ENCODE peak calls at places on chromosome 11, in four cellular contexts. H is astrocyte of the cerebellum, R is lung, C is suprapubic skin. F is an unnamed sample.

GRCh38 chr11:119236891-119237290 is 30.8 kb downstream of the CBL start:
- DNase-seq in H (no peak), R (no peak), C (no peak), F (no peak)

GRCh38 chr11:82988936-82989627 is 82.6 kb downstream of the RAB30 start:
- DNase-seq in H (no peak), R (no peak), C (no peak), F (no peak)

GRCh38 chr11:113504586-113504985 is 29.4 kb upstream of the DRD2 start:
- DNase-seq in H (no peak), R (no peak), C (no peak), F (no peak)

GRCh38 chr11:17831883-17832282 is 97.3 kb downstream of the KCNC1 start:
- DNase-seq in H (no peak), R (no peak), C (no peak), F (no peak)

GRCh38 chr11:110367571-110367970 is 62.2 kb upstream of the FDX1 start:
- DNase-seq in H (no peak), R (no peak), C (no peak), F (no peak)

GRCh38 chr11:134372536-134372935 is 39.5 kb downstream of the B3GAT1 start:
- DNase-seq in H (no peak), R (no peak), C (peak), F (no peak)

GRCh38 chr11:74373382-74373781 is 24.9 kb downstream of the PGM2L1 start:
- DNase-seq in H (no peak), R (no peak), C (no peak), F (no peak)

GRCh38 chr11:118888398-118888797 is 4.7 kb downstream of the CXCR5 start:
- DNase-seq in H (no peak), R (no peak), C (no peak), F (peak)

GRCh38 chr11:66962247-66962646 is 4.1 kb upstream of the PC start:
- DNase-seq in H (no peak), R (no peak), C (no peak), F (no peak)

GRCh38 chr11:110891411-110891810 is 179.2 kb upstream of the ARHGAP20 start:
- DNase-seq in H (peak), R (no peak), C (no peak), F (no peak)

GRCh38 chr11:109000531-109000930 is 335.7 kb downstream of the DDX10 start:
- DNase-seq in H (no peak), R (no peak), C (no peak), F (no peak)

GRCh38 chr11:18379201-18379600 is 15.2 kb upstream of the LDHA start:
- DNase-seq in H (no peak), R (no peak), C (no peak), F (no peak)

GRCh38 chr11:127470485-127470884 is 469.9 kb upstream of the KIRREL3 start:
- DNase-seq in H (no peak), R (no peak), C (no peak), F (peak)

GRCh38 chr11:20154381-20154780 is 5.9 kb downstream of the DBX1 start:
- DNase-seq in H (no peak), R (no peak), C (no peak), F (no peak)

GRCh38 chr11:120715239-120715638 is 203.7 kb downstream of the GRIK4 start:
- DNase-seq in H (no peak), R (no peak), C (no peak), F (no peak)

GRCh38 chr11:123082977-123083376 is 21.0 kb upstream of the HSPA8 start:
- DNase-seq in H (no peak), R (no peak), C (no peak), F (no peak)

GRCh38 chr11:303359-303758 is 4.0 kb upstream of the IFITM5 start:
- DNase-seq in H (no peak), R (no peak), C (no peak), F (no peak)

GRCh38 chr11:5767056-5767455 is 13.0 kb downstream of the OR52N4 start:
- DNase-seq in H (no peak), R (no peak), C (no peak), F (no peak)

GRCh38 chr11:3014943-3015342 is 22.8 kb upstream of the NAP1L4 start:
- DNase-seq in H (no peak), R (no peak), C (no peak), F (no peak)

GRCh38 chr11:47766363-47767227 is 546 bp downstream of the FNBP4 start:
- DNase-seq in H (peak), R (peak), C (peak), F (peak)

GRCh38 chr11:133898031-133898769 is 52.9 kb upstream of the SPATA19 start:
- DNase-seq in H (no peak), R (no peak), C (peak), F (no peak)

GRCh38 chr11:34860518-34860917 is 55.7 kb downstream of the APIP start:
- DNase-seq in H (no peak), R (no peak), C (no peak), F (no peak)

GRCh38 chr11:126104420-126104819 is 41.8 kb upstream of the CDON start:
- DNase-seq in H (no peak), R (no peak), C (no peak), F (no peak)

GRCh38 chr11:44949160-44950035 is 1.3 kb downstream of the TP53I11 start:
- DNase-seq in H (no peak), R (peak), C (no peak), F (no peak)
- TF ChIP-seq CTCF in H (peak), R (peak), C (no peak), F (peak)

DNA sequence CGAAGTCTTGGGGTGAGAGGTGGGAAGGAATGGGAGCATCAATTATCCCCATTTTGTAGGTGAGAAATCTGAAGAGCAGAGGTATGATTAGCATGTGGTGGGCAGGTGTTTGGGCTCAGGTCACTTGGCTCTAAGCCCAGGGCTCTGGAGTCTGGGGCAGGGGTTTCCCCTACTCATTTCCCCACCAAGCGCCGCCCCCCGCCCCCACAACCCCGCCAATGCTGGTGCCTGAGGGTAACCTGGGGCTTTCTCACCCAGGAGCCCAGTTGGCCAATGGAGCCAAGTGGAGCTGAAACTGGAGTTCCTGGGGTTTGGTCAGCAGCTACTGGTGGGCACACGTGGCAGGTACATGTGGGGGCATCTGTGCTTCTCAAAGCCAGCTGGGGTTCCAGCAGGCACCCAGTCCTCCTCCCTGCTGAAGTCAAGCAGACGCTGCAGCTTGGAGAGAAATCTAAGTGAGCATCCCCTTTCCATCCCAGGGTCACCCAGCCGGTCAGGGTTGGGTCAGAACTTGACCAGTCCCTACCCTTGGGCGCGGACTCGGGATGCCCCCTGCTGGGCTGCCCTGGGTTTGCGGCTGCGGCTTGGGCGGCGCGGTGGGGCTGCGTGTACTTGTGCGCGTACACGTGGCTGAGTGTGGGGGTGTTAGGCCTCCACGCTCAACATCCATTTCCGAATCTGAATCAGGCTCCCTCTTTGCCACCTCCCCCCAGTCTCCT is 1.6 kb upstream of the CHRM1 start:
- DNase-seq in H (no peak), R (no peak), C (no peak), F (no peak)
- TF ChIP-seq CTCF in H (peak), R (no peak), C (no peak), F (no peak)

GRCh38 chr11:69293087-69293486 is 868 bp upstream of the MYEOV start:
- DNase-seq in H (no peak), R (peak), C (no peak), F (peak)
- TF ChIP-seq CTCF in H (no peak), R (no peak), C (no peak), F (no peak)

GRCh38 chr11:1387961-1388762 is 1.6 kb upstream of the BRSK2 start:
- DNase-seq in H (no peak), R (peak), C (no peak), F (no peak)
- TF ChIP-seq CTCF in H (no peak), R (no peak), C (no peak), F (no peak)

DNA sequence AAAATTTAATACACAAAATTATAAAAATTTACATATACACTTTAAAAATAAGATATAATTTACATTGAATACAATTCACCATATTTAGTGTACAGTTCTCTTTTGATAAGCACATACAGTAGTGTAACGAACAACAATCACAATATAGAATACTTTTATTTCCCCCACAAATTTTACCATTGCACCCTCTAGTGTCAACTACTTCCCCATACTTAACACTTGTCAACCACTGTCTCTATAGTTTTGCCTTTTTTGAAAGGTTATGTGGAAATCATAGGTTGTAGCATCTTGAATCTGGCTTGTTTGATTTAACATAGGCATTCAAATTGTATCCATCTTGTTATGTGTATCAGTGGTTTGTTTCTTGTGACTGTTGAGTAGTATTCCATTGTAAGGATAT is 21.3 kb upstream of the PANX1 start:
- DNase-seq in H (no peak), R (no peak), C (no peak), F (no peak)
- TF ChIP-seq CTCF in H (no peak), R (no peak), C (no peak), F (no peak)

DNA sequence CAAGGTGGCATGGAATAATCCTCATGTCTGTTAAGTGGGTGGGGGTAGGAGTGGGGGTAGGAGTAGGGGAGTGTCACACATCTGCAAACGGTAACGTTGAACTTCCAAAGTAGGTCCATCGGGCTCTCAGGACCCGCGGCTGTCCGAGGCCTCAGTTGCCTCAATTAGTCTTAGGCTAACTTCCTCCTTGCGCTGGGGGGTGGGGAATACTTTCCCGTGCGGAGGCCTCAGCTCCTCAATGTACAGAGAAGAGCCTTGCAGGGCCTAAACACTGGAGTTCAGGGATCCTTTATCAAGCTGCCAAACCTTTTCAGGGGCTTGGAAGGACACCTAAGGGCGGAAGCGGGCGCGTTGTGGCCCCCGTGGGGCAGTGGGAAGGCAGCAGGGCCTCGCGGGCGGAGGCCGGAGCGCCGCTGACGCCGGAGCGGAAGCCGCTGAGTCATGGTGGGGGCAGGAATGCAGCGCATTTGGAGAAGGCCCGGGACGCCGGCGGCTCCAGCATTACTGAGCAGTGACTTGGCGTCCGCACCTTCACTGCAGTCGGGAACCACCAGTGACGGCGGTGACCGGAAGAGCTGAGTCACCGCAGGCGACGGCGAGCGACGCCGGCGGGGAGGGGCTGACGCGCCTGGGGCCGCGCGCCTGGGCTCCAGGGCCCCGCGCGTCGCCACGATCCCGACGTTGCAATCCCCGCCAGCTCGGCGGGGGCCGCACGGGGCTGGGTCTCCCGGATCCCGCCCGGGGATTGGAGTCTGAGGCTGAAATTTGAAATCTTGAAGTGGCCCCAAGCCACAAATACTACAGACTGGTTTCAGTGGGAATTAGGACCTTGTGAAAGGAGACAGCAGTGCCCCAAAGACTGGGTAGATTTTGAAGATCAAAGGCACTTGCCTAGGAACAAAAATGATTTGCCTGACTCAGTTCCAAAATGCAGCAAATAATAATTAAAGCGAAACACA is 20.2 kb upstream of the IPO7 start:
- DNase-seq in H (peak), R (peak), C (peak), F (peak)
- TF ChIP-seq CTCF in H (no peak), R (no peak), C (no peak), F (no peak)

GRCh38 chr11:61460474-61460881 is 30.6 kb downstream of the SDHAF2 start:
- DNase-seq in H (peak), R (no peak), C (no peak), F (no peak)

DNA sequence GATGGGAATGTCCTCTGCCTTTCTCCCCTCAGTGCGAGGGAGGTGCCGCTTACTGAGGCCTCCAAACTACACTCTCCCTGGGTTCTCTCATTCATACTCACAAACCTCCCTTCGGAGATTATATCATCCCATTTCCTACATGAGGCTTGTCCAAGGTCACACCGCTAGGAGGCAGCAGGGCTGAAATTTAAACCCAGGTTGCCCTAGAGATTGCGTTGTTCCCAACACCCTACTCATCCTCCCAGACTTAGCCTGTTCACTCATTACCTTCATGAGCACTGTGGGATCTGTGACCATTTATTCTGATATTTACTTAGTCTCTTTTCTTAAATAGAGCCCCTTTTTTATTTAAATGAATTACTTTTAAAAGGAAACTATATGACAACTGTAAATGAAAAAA is 31.1 kb downstream of the SDHAF2 start:
- DNase-seq in H (no peak), R (no peak), C (no peak), F (no peak)
- TF ChIP-seq CTCF in H (no peak), R (no peak), C (no peak), F (no peak)

GRCh38 chr11:33742249-33742851 is 6.1 kb upstream of the CD59 start:
- DNase-seq in H (no peak), R (no peak), C (no peak), F (no peak)
- TF ChIP-seq CTCF in H (peak), R (peak), C (peak), F (peak)

GRCh38 chr11:116506446-116506845 is 266.3 kb downstream of the BUD13 start:
- DNase-seq in H (no peak), R (no peak), C (peak), F (no peak)
- TF ChIP-seq CTCF in H (no peak), R (no peak), C (no peak), F (no peak)

GRCh38 chr11:95503047-95503446 is 272.0 kb upstream of the SESN3 start:
- DNase-seq in H (peak), R (no peak), C (no peak), F (no peak)
- TF ChIP-seq CTCF in H (no peak), R (no peak), C (no peak), F (no peak)